ENCODE peak calls at places on chromosome 20, in five cellular contexts. V, J, P, A and F are unnamed samples.

GRCh38 chr20:57586370-57586793 is 25.5 kb downstream of the PCK1 start:
- DNase-seq in P (no peak), V (no peak), A (no peak), J (peak; percentile 80), F (no peak)

GRCh38 chr20:53829086-53829703 is 235.6 kb upstream of the ZNF217 start:
- DNase-seq in P (no peak), V (peak; percentile 97), J (no peak), A (no peak), F (no peak)

GRCh38 chr20:20803011-20803410 is 90.6 kb upstream of the RALGAPA2 start:
- DNase-seq in A (no peak), V (no peak), J (no peak), P (no peak), F (no peak)

GRCh38 chr20:44888226-44889103 is 3.0 kb downstream of the YWHAB start:
- DNase-seq in P (no peak), A (no peak), J (no peak), V (peak; percentile 84), F (no peak)

GRCh38 chr20:47318027-47318595 is 38.4 kb downstream of the ZMYND8 start:
- DNase-seq in A (peak; percentile 59), J (no peak), P (no peak), V (peak; percentile 70), F (no peak)

GRCh38 chr20:47795214-47795667 is 10.0 kb upstream of the SULF2 start:
- DNase-seq in P (no peak), V (peak; percentile 74), A (no peak), J (peak; percentile 99), F (peak; percentile 77)

GRCh38 chr20:36606171-36607116 is 865 bp downstream of the RAB5IF start:
- DNase-seq in P (no peak), J (no peak), A (no peak), V (peak; percentile 59), F (no peak)

GRCh38 chr20:39986231-39986904 is 702.7 kb downstream of the MAFB start:
- DNase-seq in P (peak; percentile 57), A (peak; percentile 90), J (no peak), V (peak; percentile 63), F (peak; percentile 35)

GRCh38 chr20:14445310-14445709 is 107.9 kb upstream of the FLRT3 start:
- DNase-seq in A (no peak), V (peak; percentile 90), J (no peak), P (no peak), F (no peak)

GRCh38 chr20:9515761-9516657 is 1.6 kb downstream of the LAMP5 start:
- DNase-seq in P (peak; percentile 39), J (no peak), A (no peak), V (no peak), F (peak; percentile 73)

GRCh38 chr20:57638173-57638894 is 18.1 kb upstream of the ZBP1 start:
- DNase-seq in V (no peak), J (no peak), A (no peak), P (no peak), F (no peak)

GRCh38 chr20:15339264-15339663 is 1001.9 kb upstream of the FLRT3 start:
- DNase-seq in J (no peak), V (peak; percentile 75), P (no peak), A (no peak), F (no peak)

GRCh38 chr20:29300579-29301551 is 1956.6 kb upstream of the DEFB115 start:
- DNase-seq in P (no peak), A (peak; percentile 44), J (peak; percentile 82), V (no peak), F (no peak)

GRCh38 chr20:1307171-1307570 is 21.8 kb downstream of the SDCBP2 start:
- DNase-seq in V (no peak), A (no peak), J (no peak), P (no peak), F (no peak)

GRCh38 chr20:12882832-12883506 is 125.8 kb upstream of the SPTLC3 start:
- DNase-seq in P (no peak), A (no peak), J (no peak), V (peak; percentile 46), F (no peak)

GRCh38 chr20:22430746-22431168 is 153.6 kb downstream of the FOXA2 start:
- DNase-seq in J (no peak), V (no peak), A (no peak), P (no peak), F (no peak)

GRCh38 chr20:8094415-8094818 is 37.6 kb upstream of the PLCB1 start:
- DNase-seq in J (no peak), V (no peak), A (peak; percentile 66), P (no peak), F (peak; percentile 23)

GRCh38 chr20:3739054-3739925 is 6.8 kb downstream of the HSPA12B start:
- DNase-seq in P (no peak), V (no peak), J (no peak), A (peak; percentile 66), F (no peak)

GRCh38 chr20:12827796-12828406 is 180.9 kb upstream of the SPTLC3 start:
- DNase-seq in A (no peak), P (peak; percentile 24), V (no peak), J (no peak), F (no peak)

GRCh38 chr20:16027710-16028109 is 545.5 kb downstream of the KIF16B start:
- DNase-seq in V (no peak), P (no peak), J (no peak), A (no peak), F (no peak)

GRCh38 chr20:14477125-14477524 is 139.7 kb upstream of the FLRT3 start:
- DNase-seq in P (no peak), A (no peak), V (peak; percentile 93), J (no peak), F (no peak)

GRCh38 chr20:3788685-3789155 is 2.2 kb upstream of the CENPB start:
- DNase-seq in A (peak; percentile 22), P (no peak), V (no peak), J (no peak), F (peak; percentile 62)

DNA sequence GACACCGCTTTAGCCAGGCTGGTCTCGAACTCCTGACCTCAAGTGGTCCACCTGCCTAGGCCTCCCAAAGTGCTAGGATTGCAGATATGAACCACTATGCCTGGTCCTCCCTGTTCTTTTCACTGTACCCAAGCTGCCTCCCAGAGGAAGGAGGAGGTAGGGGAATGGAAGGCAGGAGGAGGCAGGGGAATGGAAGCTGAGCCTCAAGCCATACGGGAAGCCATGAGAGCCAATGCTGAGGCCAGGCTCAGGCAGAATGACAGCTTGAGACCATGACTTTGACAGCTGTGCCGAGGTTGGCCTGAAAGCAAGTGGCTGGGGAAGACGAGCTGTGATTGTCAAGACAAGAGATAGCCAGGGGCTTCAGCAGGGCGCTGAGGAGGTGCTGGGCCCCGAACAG is 13.6 kb upstream of the ZNF335 start:
- DNase-seq in J (peak; percentile 73), P (peak; percentile 56), V (peak; percentile 42), A (no peak), F (no peak)
- TF ChIP-seq CTCF in J (peak; percentile 56), P (no peak), V (peak; percentile 45), A (no peak), F (no peak)

DNA sequence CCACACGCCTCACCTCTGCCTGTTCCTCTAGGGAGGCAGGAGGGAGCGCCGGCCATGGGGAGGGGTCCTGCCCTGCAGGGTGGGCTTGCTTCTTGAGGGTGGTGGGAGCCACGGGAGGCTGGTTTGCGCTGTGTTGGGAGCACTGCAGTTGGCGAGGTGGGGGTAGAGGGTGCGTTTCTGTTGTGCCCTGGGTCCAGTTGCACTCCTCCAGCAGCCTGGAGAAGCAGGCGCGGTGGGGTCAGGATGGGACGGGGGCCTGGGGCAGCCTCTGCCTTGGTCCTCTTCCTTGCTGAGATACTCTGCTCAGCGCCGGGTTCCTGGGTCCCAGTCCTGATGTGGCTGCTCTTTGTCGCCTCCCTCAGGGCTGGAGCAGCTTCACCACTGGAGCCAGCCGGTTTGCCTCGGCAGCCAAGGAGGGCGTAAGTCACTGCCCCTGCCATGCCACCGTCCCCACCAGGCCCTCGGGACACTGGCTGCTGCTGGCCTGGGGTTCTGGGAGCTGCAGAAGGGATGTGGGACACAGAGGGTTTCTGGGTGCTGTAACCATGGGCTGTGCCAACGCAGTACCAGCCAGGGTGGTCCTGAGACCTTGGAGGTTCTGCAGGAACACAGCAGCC is 8.4 kb downstream of the ARFGAP1 start:
- DNase-seq in V (peak; percentile 29), P (peak; percentile 58), J (peak; percentile 87), A (no peak), F (peak; percentile 63)
- TF ChIP-seq CTCF in V (peak; percentile 43), P (peak; percentile 31), J (peak; percentile 48), A (no peak), F (peak; percentile 61)

GRCh38 chr20:32820698-32821378 is 1.1 kb downstream of the MAPRE1 start:
- DNase-seq in P (no peak), V (no peak), J (no peak), A (no peak), F (no peak)

GRCh38 chr20:32822189-32822588 is 2.4 kb downstream of the MAPRE1 start:
- DNase-seq in P (no peak), V (no peak), A (no peak), J (no peak), F (no peak)

GRCh38 chr20:32823737-32824588 is 4.2 kb downstream of the MAPRE1 start:
- DNase-seq in P (no peak), A (no peak), J (no peak), V (no peak), F (no peak)

GRCh38 chr20:32823078-32823477 is 3.3 kb downstream of the MAPRE1 start:
- DNase-seq in J (no peak), V (peak; percentile 73), P (no peak), A (no peak), F (no peak)

GRCh38 chr20:32820000-32820697 is 395 bp downstream of the MAPRE1 start:
- DNase-seq in J (peak; percentile 87), P (peak; percentile 98), A (peak; percentile 89), V (peak; percentile 45), F (peak; percentile 92)
- TF ChIP-seq CTCF in J (peak; percentile 31), P (no peak), A (no peak), V (no peak), F (no peak)

GRCh38 chr20:38452880-38453624 is 17.9 kb upstream of the SNHG17 start:
- DNase-seq in V (peak; percentile 85), J (peak; percentile 71), A (no peak), P (no peak), F (no peak)

GRCh38 chr20:38454556-38455473 is 17.8 kb upstream of the RALGAPB start:
- DNase-seq in J (no peak), V (no peak), A (no peak), P (no peak), F (no peak)

GRCh38 chr20:38460040-38460623 is 12.5 kb upstream of the RALGAPB start:
- DNase-seq in P (no peak), A (no peak), J (no peak), V (peak; percentile 93), F (peak; percentile 49)

GRCh38 chr20:38453941-38454340 is 18.7 kb upstream of the RALGAPB start:
- DNase-seq in V (peak; percentile 51), J (no peak), A (no peak), P (no peak), F (no peak)

GRCh38 chr20:38458314-38458713 is 14.3 kb upstream of the RALGAPB start:
- DNase-seq in V (no peak), P (no peak), A (no peak), J (no peak), F (no peak)
- TF ChIP-seq CTCF in V (no peak), P (no peak), A (no peak), J (no peak), F (no peak)

DNA sequence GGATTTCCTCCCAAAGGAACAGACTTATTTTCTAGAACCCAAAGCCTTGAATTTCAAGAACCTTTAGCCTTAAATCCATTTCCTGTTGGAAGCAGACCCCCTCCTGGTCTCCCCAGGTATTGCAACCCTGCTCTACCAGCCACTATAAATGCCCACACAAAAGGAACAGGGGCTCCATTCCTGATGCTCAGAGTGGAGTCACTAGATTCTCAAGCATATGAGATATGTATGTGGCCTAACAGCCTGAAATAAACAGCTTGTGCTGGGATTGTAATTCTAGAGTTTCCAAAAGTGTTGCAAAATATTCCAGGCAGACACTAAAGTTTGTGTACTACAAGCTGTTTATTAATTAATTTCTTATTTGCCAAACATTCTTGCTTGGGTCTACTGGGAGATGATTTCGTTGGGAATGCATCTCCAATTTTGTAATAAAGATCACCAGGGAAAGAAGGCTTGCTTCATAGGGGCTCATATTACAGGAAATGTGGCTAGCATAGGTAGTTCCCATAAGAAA is 44.8 kb downstream of the RIPOR3 start:
- DNase-seq in V (peak; percentile 71), A (no peak), P (no peak), J (no peak), F (no peak)
- TF ChIP-seq CTCF in V (peak; percentile 35), A (peak; percentile 21), P (peak; percentile 48), J (peak; percentile 54), F (peak; percentile 47)